ENCODE peak calls at places on chromosomes 3 and 15, in six cellular contexts. U is body of pancreas, X is mammary epithelial cell, S is upper lobe of right lung, B is BJ, L is left lung. F is an unnamed sample.

GRCh38 chr3:149971403-149972075 is 844 bp upstream of the PFN2 start:
- DNase-seq in U (peak; percentile 34), X (no peak), S (peak; percentile 76), B (no peak), L (peak; percentile 87), F (no peak)

GRCh38 chr3:42369304-42369703 is 41.1 kb downstream of the LYZL4 start:
- DNase-seq in U (no peak), X (no peak), S (no peak), B (no peak), L (no peak), F (no peak)

GRCh38 chr15:69557340-69558137 is 104.9 kb downstream of the RPLP1 start:
- DNase-seq in U (peak; percentile 50), X (peak; percentile 87), S (no peak), B (peak; percentile 92), L (no peak), F (peak; percentile 91)

GRCh38 chr3:55543228-55543627 is 56.1 kb upstream of the WNT5A start:
- DNase-seq in U (no peak), X (no peak), S (no peak), B (no peak), L (no peak), F (no peak)

GRCh38 chr15:77538011-77538410 is 94.7 kb downstream of the LINGO1 start:
- DNase-seq in U (no peak), X (no peak), S (peak; percentile 56), B (no peak), L (no peak), F (no peak)

GRCh38 chr3:56862352-56863062 is 60.8 kb upstream of the ARHGEF3 start:
- DNase-seq in U (no peak), X (peak; percentile 79), S (no peak), B (peak; percentile 47), L (no peak), F (peak; percentile 90)

GRCh38 chr15:74630284-74631086 is 14.8 kb downstream of the CLK3 start:
- DNase-seq in U (no peak), X (no peak), S (no peak), B (no peak), L (no peak), F (no peak)

GRCh38 chr3:177321819-177322218 is 124.5 kb upstream of the TBL1XR1 start:
- DNase-seq in U (no peak), X (no peak), S (no peak), B (no peak), L (no peak), F (no peak)

GRCh38 chr3:29731050-29731449 is 450.2 kb downstream of the RBMS3 start:
- DNase-seq in U (no peak), X (no peak), S (no peak), B (no peak), L (no peak), F (no peak)

GRCh38 chr15:55740981-55741591 is 1.9 kb downstream of the PRTG start:
- DNase-seq in U (no peak), X (no peak), S (no peak), B (no peak), L (no peak), F (no peak)

GRCh38 chr15:100703032-100703578 is 100.7 kb downstream of the ASB7 start:
- DNase-seq in U (no peak), X (peak; percentile 74), S (peak; percentile 10), B (no peak), L (no peak), F (no peak)

GRCh38 chr3:148309390-148310035 is 388.2 kb upstream of the AGTR1 start:
- DNase-seq in U (peak; percentile 36), X (peak; percentile 15), S (no peak), B (no peak), L (no peak), F (no peak)

GRCh38 chr3:129481783-129482332 is 41.8 kb downstream of the IFT122 start:
- DNase-seq in U (peak; percentile 25), X (peak; percentile 93), S (peak; percentile 80), B (no peak), L (peak; percentile 80), F (no peak)

GRCh38 chr15:85063522-85063921 is 81.9 kb downstream of the PDE8A start:
- DNase-seq in U (no peak), X (no peak), S (no peak), B (no peak), L (no peak), F (no peak)

GRCh38 chr15:85063088-85063487 is 81.4 kb downstream of the PDE8A start:
- DNase-seq in U (no peak), X (no peak), S (no peak), B (no peak), L (no peak), F (no peak)

GRCh38 chr15:85064710-85065109 is 83.1 kb downstream of the PDE8A start:
- DNase-seq in U (no peak), X (no peak), S (no peak), B (no peak), L (no peak), F (no peak)

GRCh38 chr15:85059734-85060133 is 78.1 kb downstream of the PDE8A start:
- DNase-seq in U (no peak), X (no peak), S (no peak), B (no peak), L (no peak), F (no peak)

DNA sequence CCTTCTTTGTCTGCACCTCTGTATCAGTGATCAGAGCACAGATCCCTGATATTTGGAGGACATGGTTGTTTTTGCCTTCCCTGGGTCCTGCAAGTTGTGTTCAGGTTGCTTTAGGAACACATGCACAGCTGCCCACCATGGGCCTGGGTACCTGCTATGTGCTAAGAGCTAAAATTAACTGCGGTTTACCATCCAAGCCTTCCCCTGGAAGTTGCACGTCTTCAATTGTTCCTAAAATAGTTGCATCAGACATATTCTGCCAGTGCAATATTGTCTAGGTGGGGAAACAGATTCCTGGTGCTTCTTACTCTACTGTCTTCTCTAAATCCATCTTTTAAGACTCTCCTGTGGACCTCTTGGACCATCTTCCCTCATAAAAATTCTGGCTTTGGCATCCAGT is 80.9 kb downstream of the PDE8A start:
- DNase-seq in U (no peak), X (no peak), S (no peak), B (no peak), L (no peak), F (no peak)
- TF ChIP-seq CTCF in U (no peak), X (no peak), S (no peak), B (no peak), L (no peak), F (no peak)

DNA sequence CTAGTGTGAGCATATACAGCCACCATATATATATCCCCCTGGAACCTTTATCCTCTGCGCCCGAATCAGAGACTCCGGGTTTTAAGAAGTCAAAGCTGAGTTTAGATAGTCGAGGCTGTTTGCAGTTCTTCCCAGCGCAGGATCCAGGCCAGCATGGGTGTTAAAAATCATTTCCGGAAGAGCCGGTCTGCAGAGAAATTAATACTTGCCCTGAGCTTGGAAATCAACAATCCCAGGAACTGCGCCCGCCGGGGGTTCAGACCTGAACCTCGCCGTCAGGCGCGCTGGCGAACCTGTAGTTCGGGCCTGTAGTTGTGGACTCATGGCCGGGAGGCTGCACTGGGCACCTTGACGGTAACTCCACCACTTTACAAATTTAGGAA is 2.3 kb downstream of the SHOX2 start:
- DNase-seq in U (no peak), X (no peak), S (no peak), B (no peak), L (peak; percentile 64), F (no peak)
- H3K27me3 ChIP-seq in U (peaks cover 4% of the 10 kb centered on the region), X (peaks cover 54% of the 10 kb centered on the region), S (peaks cover 98% of the 10 kb centered on the region), B (no peaks in the 10 kb centered on the region), L (peaks cover 100% of the 10 kb centered on the region), F (peaks cover 80% of the 10 kb centered on the region)

GRCh38 chr3:156449712-156450574 is 105.0 kb downstream of the SSR3 start:
- DNase-seq in U (peak; percentile 18), X (peak; percentile 28), S (no peak), B (no peak), L (no peak), F (peak; percentile 21)
- TF ChIP-seq CTCF in U (peak; percentile 37), X (peak; percentile 79), S (peak; percentile 46), B (peak; percentile 61), L (peak; percentile 30), F (peak; percentile 67)

GRCh38 chr15:48017747-48018146 is 103.0 kb upstream of the SLC24A5 start:
- DNase-seq in U (peak; percentile 32), X (peak; percentile 33), S (no peak), B (no peak), L (no peak), F (no peak)
- H3K27me3 ChIP-seq in U (no peaks in the 10 kb centered on the region), X (no peaks in the 10 kb centered on the region), S (no peaks in the 10 kb centered on the region), B (no peaks in the 10 kb centered on the region), L (no peaks in the 10 kb centered on the region), F (no peaks in the 10 kb centered on the region)

GRCh38 chr3:93973160-93974126 is at the start of gene PROS1:
- DNase-seq in U (peak; percentile 69), X (peak; percentile 63), S (peak; percentile 93), B (no peak), L (peak; percentile 94), F (peak; percentile 31)
- TF ChIP-seq CTCF in U (no peak), X (peak; percentile 9), S (no peak), B (no peak), L (peak; percentile 10), F (no peak)

GRCh38 chr3:194135516-194135805 is 487 bp upstream of the HES1 start:
- DNase-seq in U (no peak), X (no peak), S (no peak), B (no peak), L (no peak), F (no peak)

GRCh38 chr3:194134757-194135515 is 1.0 kb upstream of the HES1 start:
- DNase-seq in U (peak; percentile 95), X (peak; percentile 99), S (peak; percentile 96), B (peak; percentile 77), L (peak; percentile 97), F (no peak)

GRCh38 chr3:194132465-194133358 is 3.2 kb upstream of the HES1 start:
- DNase-seq in U (no peak), X (peak; percentile 94), S (no peak), B (no peak), L (no peak), F (no peak)

GRCh38 chr3:194133661-194134230 is 2.2 kb upstream of the HES1 start:
- DNase-seq in U (peak; percentile 63), X (peak; percentile 47), S (peak; percentile 85), B (no peak), L (peak; percentile 84), F (no peak)

GRCh38 chr3:194134231-194134756 is 1.7 kb upstream of the HES1 start:
- DNase-seq in U (no peak), X (no peak), S (peak; percentile 91), B (no peak), L (peak; percentile 93), F (no peak)
- H3K27me3 ChIP-seq in U (no peaks in the 10 kb centered on the region), X (no peaks in the 10 kb centered on the region), S (no peaks in the 10 kb centered on the region), B (peaks cover 1% of the 10 kb centered on the region), L (peaks cover 97% of the 10 kb centered on the region), F (no peaks in the 10 kb centered on the region)